ENCODE peak calls at places on chromosome 3, in five cellular contexts. T is MG63; V is NCI-H1092 treated with DMSO at 0.1 percent for 48 hours; K is stimulated activated CD4-positive, alpha-beta T cell treated with anti-CD3 and anti-CD28 coated beads, TNF-alpha, amount 100 ng/mL, for 4 hours; Z is HTR-8/SVneo. L is an unnamed sample.
A peak's percentile ranks its signal among the peaks of the same experiment; 100 is the strongest.

GRCh38 chr3:46353639-46354410 is at the start of gene CCR2:
- DNase-seq in T (no peak), V (no peak), K (no peak), Z (no peak), L (no peak)

GRCh38 chr3:118479376-118479775 is 555.3 kb downstream of the IGSF11 start:
- DNase-seq in T (no peak), V (no peak), K (no peak), Z (no peak), L (no peak)

GRCh38 chr3:85758442-85758841 is 799.7 kb downstream of the CADM2 start:
- DNase-seq in T (no peak), V (no peak), K (no peak), Z (no peak), L (no peak)

GRCh38 chr3:48299746-48300361 is 33.6 kb downstream of the SPINK8 start:
- DNase-seq in T (no peak), V (no peak), K (no peak), Z (no peak), L (no peak)

GRCh38 chr3:105997800-105998526 is 129.2 kb upstream of the CBLB start:
- DNase-seq in T (peak; percentile 53), V (no peak), K (no peak), Z (no peak), L (no peak)

GRCh38 chr3:111577798-111578685 is 17.1 kb downstream of the ZBED2 start:
- DNase-seq in T (no peak), V (no peak), K (no peak), Z (peak; percentile 70), L (no peak)

GRCh38 chr3:108527109-108527508 is 16.7 kb upstream of the MYH15 start:
- DNase-seq in T (no peak), V (no peak), K (no peak), Z (no peak), L (no peak)

GRCh38 chr3:72957303-72957702 is 39.3 kb upstream of the PPP4R2 start:
- DNase-seq in T (no peak), V (no peak), K (no peak), Z (no peak), L (no peak)